ENCODE peak calls at places on chromosomes 5 and 9, in nine cellular contexts. One of them, this sample, is unnamed.
A peak's percentile ranks its signal among the peaks of the same experiment; 100 is the strongest.

GRCh38 chr5:127203818-127204217 is 86.8 kb upstream of the MEGF10 start:
- DNase-seq in midbrain: no peak
- DNase-seq in T1000: no peak
- DNase-seq in adrenal gland: no peak
- DNase-seq in AG09309: no peak
- DNase-seq in activated naive CD8-positive, alpha-beta T cell treated with anti-CD3 and anti-CD28 coated beads, Interleukin-2, amount 50 U/mL, for 16 hours: no peak
- DNase-seq in NCI-H1105 treated with DMSO at 0.1 percent for 48 hours: no peak
- DNase-seq in tibial nerve: no peak
- DNase-seq in hippocampal formation: no peak
- DNase-seq in this sample: no peak

GRCh38 chr5:148290271-148291195 is 21.7 kb upstream of the SPINK7 start:
- DNase-seq in AG09309: no peak
- DNase-seq in midbrain: peak; percentile 9
- DNase-seq in tibial nerve: no peak
- DNase-seq in NCI-H1105 treated with DMSO at 0.1 percent for 48 hours: peak; percentile 6
- DNase-seq in hippocampal formation: peak; percentile 45
- DNase-seq in T1000: no peak
- DNase-seq in activated naive CD8-positive, alpha-beta T cell treated with anti-CD3 and anti-CD28 coated beads, Interleukin-2, amount 50 U/mL, for 16 hours: no peak
- DNase-seq in adrenal gland: no peak
- DNase-seq in this sample: no peak

GRCh38 chr5:81755320-81755719 is 4.4 kb upstream of the SSBP2 start:
- DNase-seq in tibial nerve: peak; percentile 67
- DNase-seq in midbrain: no peak
- DNase-seq in activated naive CD8-positive, alpha-beta T cell treated with anti-CD3 and anti-CD28 coated beads, Interleukin-2, amount 50 U/mL, for 16 hours: no peak
- DNase-seq in T1000: peak; percentile 34
- DNase-seq in AG09309: peak; percentile 62
- DNase-seq in NCI-H1105 treated with DMSO at 0.1 percent for 48 hours: no peak
- DNase-seq in adrenal gland: peak; percentile 69
- DNase-seq in hippocampal formation: no peak
- DNase-seq in this sample: peak; percentile 79

GRCh38 chr5:82597437-82597836 is 319.3 kb upstream of the RPS23 start:
- DNase-seq in tibial nerve: no peak
- DNase-seq in adrenal gland: no peak
- DNase-seq in activated naive CD8-positive, alpha-beta T cell treated with anti-CD3 and anti-CD28 coated beads, Interleukin-2, amount 50 U/mL, for 16 hours: no peak
- DNase-seq in hippocampal formation: no peak
- DNase-seq in AG09309: no peak
- DNase-seq in T1000: no peak
- DNase-seq in midbrain: no peak
- DNase-seq in NCI-H1105 treated with DMSO at 0.1 percent for 48 hours: no peak
- DNase-seq in this sample: no peak

GRCh38 chr9:89436326-89436725 is 61.6 kb downstream of the SEMA4D start:
- DNase-seq in adrenal gland: no peak
- DNase-seq in AG09309: no peak
- DNase-seq in activated naive CD8-positive, alpha-beta T cell treated with anti-CD3 and anti-CD28 coated beads, Interleukin-2, amount 50 U/mL, for 16 hours: no peak
- DNase-seq in hippocampal formation: peak; percentile 92
- DNase-seq in midbrain: peak; percentile 84
- DNase-seq in T1000: no peak
- DNase-seq in NCI-H1105 treated with DMSO at 0.1 percent for 48 hours: no peak
- DNase-seq in tibial nerve: no peak
- DNase-seq in this sample: no peak

GRCh38 chr9:91992636-91993035 is 42.6 kb upstream of the ROR2 start:
- DNase-seq in activated naive CD8-positive, alpha-beta T cell treated with anti-CD3 and anti-CD28 coated beads, Interleukin-2, amount 50 U/mL, for 16 hours: no peak
- DNase-seq in T1000: no peak
- DNase-seq in midbrain: no peak
- DNase-seq in tibial nerve: no peak
- DNase-seq in adrenal gland: no peak
- DNase-seq in NCI-H1105 treated with DMSO at 0.1 percent for 48 hours: no peak
- DNase-seq in AG09309: peak; percentile 93
- DNase-seq in hippocampal formation: no peak
- DNase-seq in this sample: no peak

GRCh38 chr5:140262839-140263238 is 40.1 kb downstream of the PFDN1 start:
- DNase-seq in AG09309: no peak
- DNase-seq in NCI-H1105 treated with DMSO at 0.1 percent for 48 hours: peak; percentile 57
- DNase-seq in midbrain: no peak
- DNase-seq in tibial nerve: no peak
- DNase-seq in adrenal gland: no peak
- DNase-seq in T1000: no peak
- DNase-seq in activated naive CD8-positive, alpha-beta T cell treated with anti-CD3 and anti-CD28 coated beads, Interleukin-2, amount 50 U/mL, for 16 hours: no peak
- DNase-seq in hippocampal formation: no peak
- DNase-seq in this sample: no peak

GRCh38 chr5:147973086-147973485 is 66.7 kb upstream of the C5orf46 start:
- DNase-seq in activated naive CD8-positive, alpha-beta T cell treated with anti-CD3 and anti-CD28 coated beads, Interleukin-2, amount 50 U/mL, for 16 hours: no peak
- DNase-seq in midbrain: no peak
- DNase-seq in T1000: no peak
- DNase-seq in tibial nerve: no peak
- DNase-seq in AG09309: no peak
- DNase-seq in hippocampal formation: no peak
- DNase-seq in adrenal gland: no peak
- DNase-seq in NCI-H1105 treated with DMSO at 0.1 percent for 48 hours: peak; percentile 22
- DNase-seq in this sample: no peak

GRCh38 chr5:87300176-87300575 is 32.5 kb downstream of the RASA1 start:
- DNase-seq in hippocampal formation: no peak
- DNase-seq in tibial nerve: no peak
- DNase-seq in NCI-H1105 treated with DMSO at 0.1 percent for 48 hours: no peak
- DNase-seq in midbrain: no peak
- DNase-seq in adrenal gland: no peak
- DNase-seq in T1000: no peak
- DNase-seq in activated naive CD8-positive, alpha-beta T cell treated with anti-CD3 and anti-CD28 coated beads, Interleukin-2, amount 50 U/mL, for 16 hours: no peak
- DNase-seq in AG09309: no peak
- DNase-seq in this sample: no peak

This sample was measured in prostate gland.